ENCODE peak calls at places on chromosomes 13 and 19, in four cellular contexts. P is adrenal gland, A is uterus, Z is ovary. X is an unnamed sample. For H3K4me1, the result is how much of the 10 kb centered on the place peaks cover.

GRCh38 chr13:73335226-73335625 is 276.4 kb downstream of the KLF5 start:
- DNase-seq in P (no peak), A (no peak), Z (no peak), X (no peak)

GRCh38 chr13:26707122-26708006 is 53.2 kb downstream of the GPR12 start:
- DNase-seq in P (peak), A (no peak), Z (no peak), X (no peak)

GRCh38 chr13:34412295-34412694 is 529.8 kb upstream of the NBEA start:
- DNase-seq in P (no peak), A (no peak), Z (no peak), X (no peak)

GRCh38 chr19:23283925-23284324 is 33.7 kb upstream of the ZNF724 start:
- DNase-seq in P (peak), A (peak), Z (no peak), X (peak)

GRCh38 chr19:17129377-17129776 is 53.8 kb downstream of the MYO9B start:
- DNase-seq in P (no peak), A (no peak), Z (no peak), X (no peak)

GRCh38 chr19:16566161-16566560 is 6.1 kb downstream of the SLC35E1 start:
- DNase-seq in P (no peak), A (no peak), Z (no peak), X (no peak)

GRCh38 chr19:12194827-12195500 is 32.1 kb downstream of the ZNF136 start:
- DNase-seq in P (peak), A (peak), Z (peak), X (peak)

GRCh38 chr19:34051255-34051654 is 121.0 kb upstream of the LSM14A start:
- DNase-seq in P (no peak), A (no peak), Z (no peak), X (no peak)

GRCh38 chr19:42284641-42285341 is 15.7 kb downstream of the CIC start:
- DNase-seq in P (no peak), A (peak), Z (peak), X (no peak)

GRCh38 chr19:4861147-4861546 is 6.3 kb downstream of the PLIN3 start:
- DNase-seq in P (no peak), A (no peak), Z (no peak), X (no peak)

GRCh38 chr19:51701468-51702100 is 8.5 kb downstream of the SPACA6 start:
- DNase-seq in P (no peak), A (no peak), Z (no peak), X (no peak)

GRCh38 chr19:7197760-7198696 is 96.2 kb downstream of the INSR start:
- DNase-seq in P (peak), A (peak), Z (peak), X (peak)

GRCh38 chr13:21735621-21736401 is 64.9 kb downstream of the FGF9 start:
- DNase-seq in P (peak), A (no peak), Z (peak), X (peak)

GRCh38 chr19:7850429-7850819 is 20.4 kb downstream of the EVI5L start:
- DNase-seq in P (no peak), A (no peak), Z (peak), X (no peak)

GRCh38 chr13:40315416-40316064 is 350.9 kb downstream of the FOXO1 start:
- DNase-seq in P (peak), A (no peak), Z (no peak), X (no peak)

GRCh38 chr13:33307820-33308219 is 22.3 kb upstream of the STARD13 start:
- DNase-seq in P (no peak), A (no peak), Z (no peak), X (no peak)

DNA sequence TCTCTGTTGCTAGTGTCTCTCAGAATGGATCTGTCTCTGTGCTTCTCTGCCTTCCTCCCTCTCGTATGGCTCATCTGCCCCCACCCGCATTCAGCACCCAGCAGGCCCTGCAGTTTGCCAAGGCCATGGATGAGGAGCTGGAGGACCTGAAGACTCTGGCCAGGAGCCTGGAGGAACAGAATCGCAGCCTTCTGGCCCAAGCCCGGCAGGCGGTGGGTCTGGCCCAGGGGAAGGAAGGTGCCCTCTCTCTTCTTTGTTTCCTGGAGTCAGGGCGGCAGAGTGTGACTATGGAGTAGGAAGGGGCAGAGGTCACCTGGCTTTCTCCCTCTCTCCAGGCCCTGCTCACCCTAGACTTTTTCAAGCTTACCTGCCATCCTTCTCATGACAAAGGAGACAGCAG is 10.9 kb downstream of the KASH5 start:
- DNase-seq in P (no peak), A (no peak), Z (no peak), X (no peak)
- H3K4me1 ChIP-seq in P (under half), A (under half), Z (under half), X (under half)

DNA sequence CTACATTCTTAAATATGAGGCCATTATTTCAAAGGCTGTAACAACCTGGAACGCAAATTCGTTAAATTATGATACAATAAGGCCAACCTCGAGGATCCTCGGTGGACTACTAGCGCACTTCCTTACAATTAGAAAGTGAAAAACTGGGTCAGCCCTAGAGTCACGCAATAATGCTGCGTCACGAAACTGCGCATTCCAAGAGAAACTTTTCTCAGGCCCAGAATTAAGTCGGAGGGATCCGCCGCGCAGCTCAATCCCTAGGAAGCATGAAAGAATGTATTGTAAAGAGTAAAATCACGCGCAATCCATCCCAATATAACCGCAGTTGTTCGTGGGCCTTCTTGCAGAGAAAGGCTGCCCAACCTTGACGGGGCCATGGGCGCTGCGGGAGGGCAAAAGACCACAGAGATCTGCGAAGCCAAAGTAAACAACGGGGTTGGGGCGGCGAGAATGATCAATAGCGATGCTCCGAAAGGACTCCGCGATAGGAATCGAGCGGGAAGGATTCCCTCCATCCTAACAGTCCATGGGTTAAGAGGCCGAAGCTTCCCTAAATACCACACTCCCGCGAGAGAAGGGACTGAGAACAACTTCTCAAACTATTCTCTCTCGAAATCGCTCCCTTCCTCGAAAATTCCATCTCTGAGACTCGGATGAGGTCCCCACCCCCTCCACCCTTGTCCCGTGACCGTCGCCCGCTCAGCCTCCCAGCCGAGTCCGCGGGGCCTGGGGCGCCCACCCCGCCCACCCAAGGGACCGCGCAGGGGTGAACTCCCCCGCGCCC is 564 bp downstream of the SPART start:
- DNase-seq in P (peak), A (peak), Z (peak), X (peak)
- H3K4me3 ChIP-seq in P (peak), A (peak), Z (peak), X (peak)

GRCh38 chr19:2253106-2254051 is 2.8 kb downstream of the JSRP1 start:
- DNase-seq in P (peak), A (no peak), Z (no peak), X (no peak)
- TF ChIP-seq CTCF in P (no peak), A (no peak), Z (no peak), X (no peak)

DNA sequence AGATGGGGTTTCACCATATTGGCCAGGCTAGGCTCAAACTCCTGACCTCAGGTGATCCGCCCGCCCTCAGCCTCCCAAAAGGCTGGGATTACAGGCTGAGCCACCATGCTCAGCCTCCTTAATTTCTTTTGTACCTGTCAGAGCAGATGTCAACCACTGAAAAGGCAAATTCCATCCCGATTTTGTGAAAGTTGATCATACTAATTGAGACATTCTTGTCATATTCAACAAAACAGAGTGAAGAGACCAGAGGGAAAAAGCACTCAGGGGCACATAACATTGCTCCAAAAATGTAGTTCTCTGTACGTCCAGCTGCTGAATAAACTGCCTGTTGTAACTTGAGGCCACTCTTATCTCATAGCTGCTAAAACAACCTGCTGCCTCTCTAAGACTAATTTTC is 27.4 kb upstream of the PSPC1 start:
- DNase-seq in P (no peak), A (no peak), Z (no peak), X (no peak)
- H3K4me1 ChIP-seq in P (under half), A (under half), Z (under half), X (under half)

GRCh38 chr19:54152267-54152666 is 7.3 kb downstream of the LENG1 start:
- DNase-seq in P (no peak), A (no peak), Z (no peak), X (no peak)

GRCh38 chr19:54153731-54154326 is 5.7 kb downstream of the LENG1 start:
- DNase-seq in P (peak), A (no peak), Z (no peak), X (no peak)

GRCh38 chr19:54149021-54149812 is 10.3 kb downstream of the LENG1 start:
- DNase-seq in P (no peak), A (no peak), Z (no peak), X (no peak)

GRCh38 chr19:54152878-54153524 is 6.5 kb downstream of the LENG1 start:
- DNase-seq in P (peak), A (no peak), Z (no peak), X (no peak)

DNA sequence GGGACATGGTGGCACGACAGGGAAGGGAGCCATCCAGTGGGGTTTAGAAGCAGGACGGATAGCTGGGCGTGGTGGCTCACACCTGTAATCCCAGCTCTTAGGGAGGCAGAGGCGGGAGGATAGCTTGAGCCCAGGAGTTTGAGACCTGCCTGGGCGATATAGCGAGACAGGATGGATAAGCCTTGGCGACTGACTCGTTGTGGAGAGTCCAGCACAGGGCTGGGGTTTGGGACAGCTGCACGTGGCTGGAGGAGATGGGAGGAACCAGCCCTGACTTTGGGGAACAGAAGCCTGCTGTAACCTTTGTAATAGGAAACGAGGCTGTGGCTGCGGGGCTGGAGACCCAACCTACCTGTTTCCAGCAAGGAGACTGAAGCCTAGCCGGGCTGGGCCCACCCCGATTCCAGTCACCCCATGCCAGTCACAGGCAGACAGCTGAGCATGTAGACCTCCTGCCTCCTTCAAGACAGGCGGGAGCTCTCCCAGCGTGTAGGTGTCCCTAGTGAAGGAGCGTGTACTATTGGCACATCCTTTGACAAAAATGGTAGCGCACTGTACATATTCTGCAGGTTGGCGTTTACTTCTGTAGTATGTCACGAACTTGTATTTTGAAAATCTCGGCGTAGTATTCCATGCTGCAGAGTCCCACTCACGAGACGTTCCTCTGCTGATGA is 8.0 kb downstream of the LENG1 start:
- DNase-seq in P (no peak), A (no peak), Z (no peak), X (no peak)
- H3K4me3 ChIP-seq in P (no peak), A (no peak), Z (no peak), X (no peak)

GRCh38 chr13:98483636-98484288 is 93.1 kb downstream of the STK24 start:
- DNase-seq in P (no peak), A (no peak), Z (no peak), X (no peak)
- TF ChIP-seq CTCF in P (no peak), A (no peak), Z (no peak), X (no peak)

GRCh38 chr13:79352107-79352506 is 53.9 kb downstream of the RBM26 start:
- DNase-seq in P (no peak), A (no peak), Z (no peak), X (no peak)

GRCh38 chr13:79346300-79346914 is 59.6 kb downstream of the RBM26 start:
- DNase-seq in P (no peak), A (no peak), Z (no peak), X (no peak)

GRCh38 chr13:79354285-79354684 is 51.8 kb downstream of the RBM26 start:
- DNase-seq in P (no peak), A (no peak), Z (no peak), X (no peak)

GRCh38 chr13:79353698-79354097 is 52.4 kb downstream of the RBM26 start:
- DNase-seq in P (no peak), A (no peak), Z (no peak), X (no peak)

GRCh38 chr13:79349011-79349410 is 57.0 kb downstream of the RBM26 start:
- DNase-seq in P (no peak), A (no peak), Z (no peak), X (no peak)
- H3K4me1 ChIP-seq in P (under half), A (under half), Z (under half), X (under half)

DNA sequence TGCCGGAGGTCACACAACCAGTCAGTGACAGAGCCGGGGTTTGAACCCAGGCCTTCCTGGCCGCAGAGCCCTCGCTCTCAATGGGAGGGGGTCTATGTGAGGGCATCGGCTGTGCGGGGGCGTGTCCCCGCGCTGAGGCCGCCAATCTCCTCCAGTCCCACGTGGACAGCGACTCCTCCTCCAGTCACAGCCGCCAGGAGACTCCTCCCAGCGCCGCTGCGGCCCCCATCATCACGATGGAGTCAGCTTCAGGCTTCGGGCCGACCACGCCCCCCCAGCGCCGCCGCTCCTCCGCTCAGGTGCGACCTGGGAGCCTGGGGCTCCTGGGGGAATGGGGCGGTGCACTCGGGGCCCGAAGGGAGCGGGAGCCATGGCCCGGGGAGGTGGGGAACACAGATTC is 6.0 kb downstream of the SPRED3 start:
- DNase-seq in P (no peak), A (no peak), Z (no peak), X (no peak)
- H3K4me3 ChIP-seq in P (no peak), A (no peak), Z (no peak), X (no peak)